ENCODE peak calls at places on chromosome 17, in five cellular contexts. W, P, J, Z and E are unnamed samples.

GRCh38 chr17:42706732-42707131 is 24.4 kb downstream of the CNTNAP1 start:
- DNase-seq in W (no peak), P (peak), J (no peak), Z (peak), E (no peak)

GRCh38 chr17:12047977-12048376 is 27.3 kb downstream of the MAP2K4 start:
- DNase-seq in W (no peak), P (no peak), J (no peak), Z (no peak), E (no peak)

GRCh38 chr17:81575836-81576235 is 23.7 kb upstream of the FAAP100 start:
- DNase-seq in W (no peak), P (no peak), J (no peak), Z (no peak), E (no peak)

GRCh38 chr17:55897301-55897700 is 146.4 kb downstream of the PCTP start:
- DNase-seq in W (no peak), P (no peak), J (no peak), Z (no peak), E (no peak)

GRCh38 chr17:62064791-62065563 is at the start of gene MED13:
- DNase-seq in W (no peak), P (peak), J (no peak), Z (peak), E (no peak)

GRCh38 chr17:65374966-65375365 is 186.5 kb downstream of the AXIN2 start:
- DNase-seq in W (no peak), P (no peak), J (no peak), Z (no peak), E (no peak)

GRCh38 chr17:72705905-72706395 is 386.5 kb downstream of the SLC39A11 start:
- DNase-seq in W (no peak), P (peak), J (no peak), Z (no peak), E (no peak)

GRCh38 chr17:35660902-35661301 is 70.5 kb upstream of the RASL10B start:
- DNase-seq in W (no peak), P (no peak), J (no peak), Z (no peak), E (no peak)

GRCh38 chr17:14775761-14776492 is 475.0 kb downstream of the HS3ST3B1 start:
- DNase-seq in W (no peak), P (no peak), J (no peak), Z (no peak), E (no peak)

GRCh38 chr17:50274142-50274944 is at the start of gene TMEM92:
- DNase-seq in W (no peak), P (no peak), J (no peak), Z (no peak), E (no peak)

GRCh38 chr17:61579961-61580360 is 11.1 kb downstream of the NACA2 start:
- DNase-seq in W (no peak), P (no peak), J (no peak), Z (no peak), E (no peak)

GRCh38 chr17:1058423-1059130 is 61.6 kb downstream of the TIMM22 start:
- DNase-seq in W (no peak), P (peak), J (no peak), Z (peak), E (no peak)

GRCh38 chr17:35708951-35709350 is 22.5 kb upstream of the RASL10B start:
- DNase-seq in W (no peak), P (no peak), J (no peak), Z (no peak), E (no peak)

GRCh38 chr17:18250708-18251107 is 7.8 kb downstream of the FLII start:
- DNase-seq in W (no peak), P (no peak), J (no peak), Z (no peak), E (no peak)

GRCh38 chr17:260944-261343 is 79.5 kb upstream of the DOC2B start:
- DNase-seq in W (no peak), P (no peak), J (no peak), Z (no peak), E (no peak)

GRCh38 chr17:39014044-39014794 is 47.0 kb upstream of the FBXO47 start:
- DNase-seq in W (no peak), P (no peak), J (no peak), Z (no peak), E (peak)

GRCh38 chr17:21523482-21524210 is 147.5 kb downstream of the KCNJ12 start:
- DNase-seq in W (no peak), P (no peak), J (no peak), Z (no peak), E (no peak)

GRCh38 chr17:45345554-45346254 is 28.9 kb upstream of the MAP3K14 start:
- DNase-seq in W (peak), P (no peak), J (peak), Z (no peak), E (peak)

GRCh38 chr17:72171703-72172670 is 51.2 kb downstream of the SOX9 start:
- DNase-seq in W (no peak), P (no peak), J (no peak), Z (no peak), E (no peak)

GRCh38 chr17:27466748-27467375 is 10.6 kb downstream of the KSR1 start:
- DNase-seq in W (no peak), P (peak), J (no peak), Z (peak), E (no peak)

GRCh38 chr17:17830269-17830567 is 6.6 kb downstream of the SREBF1 start:
- DNase-seq in W (no peak), P (no peak), J (no peak), Z (no peak), E (no peak)

GRCh38 chr17:74373838-74374606 is 6.7 kb downstream of the GPR142 start:
- DNase-seq in W (no peak), P (no peak), J (no peak), Z (no peak), E (no peak)

GRCh38 chr17:10323812-10324610 is 48.8 kb downstream of the MYH13 start:
- DNase-seq in W (no peak), P (no peak), J (no peak), Z (no peak), E (no peak)

GRCh38 chr17:428414-428813 is 75.8 kb upstream of the RPH3AL start:
- DNase-seq in W (no peak), P (no peak), J (no peak), Z (no peak), E (no peak)

GRCh38 chr17:79612468-79613194 is 1.8 kb upstream of the RBFOX3 start:
- DNase-seq in W (peak), P (peak), J (no peak), Z (peak), E (no peak)

GRCh38 chr17:31078290-31078689 is 16.5 kb upstream of the NF1 start:
- DNase-seq in W (no peak), P (no peak), J (no peak), Z (no peak), E (no peak)

GRCh38 chr17:82217530-82218204 is 5.0 kb upstream of the CCDC57 start:
- DNase-seq in W (peak), P (no peak), J (peak), Z (no peak), E (no peak)

GRCh38 chr17:56506349-56506748 is 87.2 kb upstream of the NOG start:
- DNase-seq in W (no peak), P (no peak), J (no peak), Z (no peak), E (no peak)

GRCh38 chr17:36590082-36590481 is 1.6 kb upstream of the DHRS11 start:
- DNase-seq in W (no peak), P (peak), J (no peak), Z (no peak), E (no peak)

GRCh38 chr17:74368341-74369152 is 1.2 kb downstream of the GPR142 start:
- DNase-seq in W (peak), P (peak), J (peak), Z (peak), E (peak)

GRCh38 chr17:70483624-70484023 is 314.3 kb downstream of the KCNJ2 start:
- DNase-seq in W (no peak), P (no peak), J (no peak), Z (no peak), E (no peak)

GRCh38 chr17:27494192-27495091 is 38.2 kb downstream of the KSR1 start:
- DNase-seq in W (no peak), P (no peak), J (peak), Z (no peak), E (no peak)

GRCh38 chr17:33038740-33039139 is 47.1 kb downstream of the SPACA3 start:
- DNase-seq in W (no peak), P (peak), J (no peak), Z (no peak), E (no peak)

GRCh38 chr17:7308625-7309433 is 1.4 kb downstream of the EIF5A start:
- DNase-seq in W (peak), P (peak), J (peak), Z (peak), E (no peak)

GRCh38 chr17:29219378-29220047 is 27.1 kb upstream of the CRYBA1 start:
- DNase-seq in W (peak), P (peak), J (peak), Z (peak), E (peak)

GRCh38 chr17:75996665-75997590 is 3.7 kb upstream of the CDK3 start:
- DNase-seq in W (no peak), P (peak), J (no peak), Z (peak), E (no peak)